ENCODE peak calls at places on chromosome 1, in eight cellular contexts. G, Y, C, D, I, V, R and T are unnamed samples.

GRCh38 chr1:51671527-51672325 is 54.8 kb downstream of the OSBPL9 start:
- DNase-seq in D (no peak), G (no peak), I (no peak), R (no peak), Y (peak), V (no peak), C (no peak), T (no peak)

GRCh38 chr1:26993237-26994019 is at the start of gene TRNP1:
- DNase-seq in G (peak), C (peak), D (peak), R (peak), I (peak), V (peak), Y (peak), T (peak)

GRCh38 chr1:151949371-151950193 is 40.3 kb upstream of the THEM4 start:
- DNase-seq in Y (no peak), I (no peak), G (no peak), C (no peak), R (no peak), V (no peak), D (no peak), T (no peak)

GRCh38 chr1:6287431-6287886 is 26.6 kb upstream of the GPR153 start:
- DNase-seq in V (no peak), C (no peak), Y (no peak), I (no peak), R (no peak), D (no peak), G (no peak), T (no peak)

GRCh38 chr1:228400237-228400651 is 6.4 kb downstream of the TRIM11 start:
- DNase-seq in C (no peak), Y (no peak), G (no peak), V (no peak), R (no peak), I (no peak), D (no peak), T (no peak)

GRCh38 chr1:160357286-160358002 is 9.4 kb upstream of the NHLH1 start:
- DNase-seq in Y (no peak), V (no peak), D (no peak), I (no peak), G (no peak), C (no peak), R (no peak), T (no peak)

GRCh38 chr1:30908886-30909777 is 574 bp upstream of the SDC3 start:
- DNase-seq in Y (no peak), V (no peak), G (no peak), C (no peak), D (no peak), R (no peak), I (no peak), T (no peak)

GRCh38 chr1:51715369-51715768 is 98.5 kb downstream of the OSBPL9 start:
- DNase-seq in G (no peak), D (no peak), V (no peak), Y (no peak), I (no peak), C (no peak), R (no peak), T (no peak)